ENCODE peak calls at places on chromosomes 11 and 22, in seven cellular contexts. T is ACHN; O is GOT3; B is CD8-positive, alpha-beta memory T cell; P is mucosa of gallbladder; D is NCI-H2107; H is stimulated activated CD4-positive, alpha-beta T cell treated with anti-CD3 and anti-CD28 coated beads, Interleukin-2, amount 100 ng/mL, for 48 hours. Y is an unnamed sample.

GRCh38 chr22:19634576-19634975 is 79.7 kb upstream of the SEPTIN5 start:
- DNase-seq in T (no peak), O (no peak), B (no peak), P (no peak), D (no peak), H (no peak), Y (no peak)

GRCh38 chr11:61162092-61162935 is 1.1 kb upstream of the VPS37C start:
- DNase-seq in T (peak), O (no peak), B (no peak), P (no peak), D (peak), H (peak), Y (peak)

GRCh38 chr11:71940561-71941219 is 11.8 kb downstream of the RNF121 start:
- DNase-seq in T (no peak), O (no peak), B (no peak), P (no peak), D (no peak), H (no peak), Y (no peak)

GRCh38 chr11:72782081-72782920 is 11.5 kb downstream of the STARD10 start:
- DNase-seq in T (no peak), O (no peak), B (no peak), P (no peak), D (no peak), H (no peak), Y (no peak)

GRCh38 chr22:40058265-40058664 is 63.5 kb downstream of the FAM83F start:
- DNase-seq in T (no peak), O (no peak), B (no peak), P (no peak), D (no peak), H (peak), Y (peak)

GRCh38 chr11:83725718-83726117 is 439.6 kb upstream of the CCDC90B start:
- DNase-seq in T (no peak), O (no peak), B (no peak), P (no peak), D (no peak), H (no peak), Y (no peak)

GRCh38 chr22:24304067-24304675 is 33.5 kb downstream of the SPECC1L start:
- DNase-seq in T (no peak), O (no peak), B (no peak), P (no peak), D (no peak), H (no peak), Y (no peak)

GRCh38 chr22:17120281-17120680 is 879 bp downstream of the TMEM121B start:
- DNase-seq in T (peak), O (no peak), B (peak), P (peak), D (no peak), H (peak), Y (peak)

GRCh38 chr11:12787847-12788246 is 113.6 kb downstream of the TEAD1 start:
- DNase-seq in T (peak), O (no peak), B (no peak), P (no peak), D (no peak), H (no peak), Y (no peak)

GRCh38 chr22:44734801-44735517 is 17.4 kb upstream of the ARHGAP8 start:
- DNase-seq in T (no peak), O (no peak), B (no peak), P (no peak), D (no peak), H (no peak), Y (no peak)

Y was measured in naive thymus-derived CD8-positive, alpha-beta T cell.